ENCODE peak calls at places on chromosomes 3 and 15, in four cellular contexts. One of them, this sample, is unnamed.

GRCh38 chr15:33547876-33548275 is 237.1 kb downstream of the RYR3 start:
- DNase-seq in Peyer's patch: no peak
- DNase-seq in uterus: no peak
- DNase-seq in tibial nerve: no peak
- DNase-seq in this sample: peak; percentile 48

GRCh38 chr15:76674883-76675282 is 230.3 kb downstream of the SCAPER start:
- DNase-seq in Peyer's patch: no peak
- DNase-seq in uterus: no peak
- DNase-seq in tibial nerve: no peak
- DNase-seq in this sample: peak; percentile 30

GRCh38 chr15:62495670-62496328 is 330.7 kb upstream of the C2CD4B start:
- DNase-seq in uterus: peak; percentile 73
- DNase-seq in Peyer's patch: no peak
- DNase-seq in tibial nerve: no peak
- DNase-seq in this sample: peak; percentile 81

GRCh38 chr15:45678459-45679178 is 43.8 kb downstream of the SQOR start:
- DNase-seq in uterus: no peak
- DNase-seq in tibial nerve: no peak
- DNase-seq in Peyer's patch: no peak
- DNase-seq in this sample: no peak

GRCh38 chr3:37224879-37225278 is 50.5 kb upstream of the LRRFIP2 start:
- DNase-seq in uterus: no peak
- DNase-seq in tibial nerve: no peak
- DNase-seq in Peyer's patch: no peak
- DNase-seq in this sample: no peak

GRCh38 chr15:67125589-67126502 is 60.4 kb downstream of the SMAD3 start:
- DNase-seq in tibial nerve: peak; percentile 79
- DNase-seq in uterus: peak; percentile 79
- DNase-seq in Peyer's patch: no peak
- DNase-seq in this sample: peak; percentile 98

GRCh38 chr3:189632238-189632637 is 1.0 kb downstream of the TP63 start:
- DNase-seq in Peyer's patch: no peak
- DNase-seq in uterus: no peak
- DNase-seq in tibial nerve: no peak
- DNase-seq in this sample: no peak

GRCh38 chr15:31552482-31553099 is 226.0 kb downstream of the KLF13 start:
- DNase-seq in uterus: no peak
- DNase-seq in tibial nerve: no peak
- DNase-seq in Peyer's patch: no peak
- DNase-seq in this sample: no peak

GRCh38 chr3:102158080-102158756 is 276.6 kb upstream of the ZPLD1 start:
- DNase-seq in uterus: no peak
- DNase-seq in tibial nerve: no peak
- DNase-seq in Peyer's patch: no peak
- DNase-seq in this sample: no peak

GRCh38 chr3:146747928-146748327 is 142.8 kb upstream of the PLSCR5 start:
- DNase-seq in uterus: no peak
- DNase-seq in tibial nerve: no peak
- DNase-seq in Peyer's patch: no peak
- DNase-seq in this sample: peak; percentile 53

GRCh38 chr15:71137138-71137518 is 21.9 kb downstream of the THSD4 start:
- DNase-seq in Peyer's patch: no peak
- DNase-seq in tibial nerve: no peak
- DNase-seq in uterus: peak; percentile 39
- DNase-seq in this sample: no peak

GRCh38 chr15:70669966-70670658 is 93.2 kb downstream of the UACA start:
- DNase-seq in tibial nerve: no peak
- DNase-seq in uterus: no peak
- DNase-seq in Peyer's patch: no peak
- DNase-seq in this sample: no peak

GRCh38 chr3:194140520-194141414 is 4.8 kb downstream of the HES1 start:
- DNase-seq in uterus: peak; percentile 73
- DNase-seq in Peyer's patch: peak; percentile 70
- DNase-seq in tibial nerve: peak; percentile 16
- DNase-seq in this sample: peak; percentile 66

GRCh38 chr15:39785806-39786205 is 3.2 kb upstream of the FSIP1 start:
- DNase-seq in Peyer's patch: no peak
- DNase-seq in uterus: no peak
- DNase-seq in tibial nerve: no peak
- DNase-seq in this sample: no peak

GRCh38 chr3:159416854-159417253 is 571.8 kb upstream of the IL12A start:
- DNase-seq in tibial nerve: no peak
- DNase-seq in Peyer's patch: no peak
- DNase-seq in uterus: no peak
- DNase-seq in this sample: peak; percentile 46

GRCh38 chr15:34799149-34799824 is 3.9 kb upstream of the ACTC1 start:
- DNase-seq in Peyer's patch: no peak
- DNase-seq in uterus: peak; percentile 35
- DNase-seq in tibial nerve: no peak
- DNase-seq in this sample: no peak

GRCh38 chr3:59482001-59482400 is 432.2 kb upstream of the CFAP20DC start:
- DNase-seq in Peyer's patch: no peak
- DNase-seq in tibial nerve: no peak
- DNase-seq in uterus: no peak
- DNase-seq in this sample: no peak

GRCh38 chr3:28104896-28105554 is 136.4 kb upstream of the CMC1 start:
- DNase-seq in Peyer's patch: no peak
- DNase-seq in tibial nerve: no peak
- DNase-seq in uterus: no peak
- DNase-seq in this sample: no peak

GRCh38 chr3:123769360-123769743 is 114.8 kb downstream of the MYLK start:
- DNase-seq in Peyer's patch: no peak
- DNase-seq in tibial nerve: no peak
- DNase-seq in uterus: no peak
- DNase-seq in this sample: no peak

GRCh38 chr15:51117270-51117669 is 22.6 kb upstream of the TNFAIP8L3 start:
- DNase-seq in Peyer's patch: no peak
- DNase-seq in uterus: no peak
- DNase-seq in tibial nerve: no peak
- DNase-seq in this sample: peak; percentile 40

GRCh38 chr3:141979050-141979671 is 102.7 kb downstream of the ATP1B3 start:
- DNase-seq in uterus: no peak
- DNase-seq in tibial nerve: no peak
- DNase-seq in Peyer's patch: no peak
- DNase-seq in this sample: peak; percentile 59

GRCh38 chr3:62145086-62145757 is 228.1 kb downstream of the FEZF2 start:
- DNase-seq in Peyer's patch: no peak
- DNase-seq in tibial nerve: no peak
- DNase-seq in uterus: no peak
- DNase-seq in this sample: no peak

GRCh38 chr15:59437777-59438574 is at the start of gene FAM81A:
- DNase-seq in tibial nerve: peak; percentile 47
- DNase-seq in Peyer's patch: peak; percentile 75
- DNase-seq in uterus: peak; percentile 88
- DNase-seq in this sample: peak; percentile 30

GRCh38 chr3:94036909-94037507 is 8.6 kb upstream of the STX19 start:
- DNase-seq in tibial nerve: no peak
- DNase-seq in uterus: no peak
- DNase-seq in Peyer's patch: no peak
- DNase-seq in this sample: peak; percentile 44

GRCh38 chr3:24497942-24498341 is 3.3 kb upstream of the THRB start:
- DNase-seq in uterus: no peak
- DNase-seq in tibial nerve: no peak
- DNase-seq in Peyer's patch: no peak
- DNase-seq in this sample: no peak

GRCh38 chr3:13648060-13648743 is 99.3 kb downstream of the FBLN2 start:
- DNase-seq in tibial nerve: peak; percentile 80
- DNase-seq in Peyer's patch: peak; percentile 84
- DNase-seq in uterus: peak; percentile 85
- DNase-seq in this sample: peak; percentile 75

GRCh38 chr3:66795365-66795764 is 202.7 kb upstream of the KBTBD8 start:
- DNase-seq in uterus: no peak
- DNase-seq in tibial nerve: no peak
- DNase-seq in Peyer's patch: no peak
- DNase-seq in this sample: peak; percentile 25

GRCh38 chr3:10379961-10380360 is 59.0 kb upstream of the SEC13 start:
- DNase-seq in uterus: no peak
- DNase-seq in tibial nerve: no peak
- DNase-seq in Peyer's patch: no peak
- DNase-seq in this sample: no peak
- H3K27ac ChIP-seq in uterus: no peak overlapping the region
- H3K27ac ChIP-seq in tibial nerve: no peak overlapping the region
- H3K27ac ChIP-seq in Peyer's patch: no peak overlapping the region
- H3K27ac ChIP-seq in this sample: no peak overlapping the region

GRCh38 chr3:73623316-73623715 is 1.4 kb downstream of the PDZRN3 start:
- DNase-seq in uterus: no peak
- DNase-seq in Peyer's patch: no peak
- DNase-seq in tibial nerve: no peak
- DNase-seq in this sample: no peak
- H3K4me3 ChIP-seq in uterus: peak overlapping the region; percentile 62
- H3K4me3 ChIP-seq in Peyer's patch: peak overlapping the region; percentile 34
- H3K4me3 ChIP-seq in tibial nerve: peak overlapping the region; percentile 62
- H3K4me3 ChIP-seq in this sample: peak overlapping the region; percentile 63

GRCh38 chr3:168952551-168952950 is 711.0 kb downstream of the MECOM start:
- DNase-seq in Peyer's patch: no peak
- DNase-seq in tibial nerve: no peak
- DNase-seq in uterus: no peak
- DNase-seq in this sample: no peak
- TF ChIP-seq CTCF in Peyer's patch: peak; percentile 31
- TF ChIP-seq CTCF in tibial nerve: peak; percentile 8
- TF ChIP-seq CTCF in uterus: peak; percentile 19
- TF ChIP-seq CTCF in this sample: no peak

GRCh38 chr15:85500060-85500708 is 119.8 kb downstream of the AKAP13 start:
- DNase-seq in uterus: no peak
- DNase-seq in Peyer's patch: no peak
- DNase-seq in tibial nerve: no peak
- DNase-seq in this sample: no peak

GRCh38 chr15:85501574-85501973 is 121.2 kb downstream of the AKAP13 start:
- DNase-seq in Peyer's patch: no peak
- DNase-seq in uterus: no peak
- DNase-seq in tibial nerve: no peak
- DNase-seq in this sample: no peak

GRCh38 chr15:85499498-85499897 is 119.1 kb downstream of the AKAP13 start:
- DNase-seq in uterus: no peak
- DNase-seq in tibial nerve: no peak
- DNase-seq in Peyer's patch: no peak
- DNase-seq in this sample: no peak

GRCh38 chr15:85498471-85498870 is 118.1 kb downstream of the AKAP13 start:
- DNase-seq in Peyer's patch: no peak
- DNase-seq in tibial nerve: no peak
- DNase-seq in uterus: no peak
- DNase-seq in this sample: no peak

DNA sequence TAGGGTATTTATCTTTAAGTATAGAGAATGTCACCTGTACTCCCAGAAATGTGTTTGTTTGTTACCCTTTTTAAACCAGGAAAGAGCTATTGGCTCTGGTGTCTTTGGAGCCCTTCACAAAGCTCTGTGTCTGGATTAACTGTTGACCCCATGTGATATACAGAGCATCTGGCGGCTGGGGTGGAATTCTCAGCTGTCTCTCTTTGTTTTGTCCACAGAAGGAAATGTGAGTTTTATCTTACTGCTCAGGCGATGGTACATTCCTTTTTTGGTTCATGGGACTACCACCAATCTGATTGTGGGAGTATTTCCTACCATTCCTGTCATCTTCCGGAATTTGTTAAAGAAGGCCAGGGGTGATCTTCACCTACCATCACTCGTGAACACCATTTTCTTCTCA is 120.3 kb downstream of the AKAP13 start:
- DNase-seq in Peyer's patch: no peak
- DNase-seq in uterus: peak; percentile 49
- DNase-seq in tibial nerve: no peak
- DNase-seq in this sample: peak; percentile 31
- H3K27ac ChIP-seq in Peyer's patch: no peak overlapping the region
- H3K27ac ChIP-seq in uterus: peak overlapping the region; percentile 74
- H3K27ac ChIP-seq in tibial nerve: no peak overlapping the region
- H3K27ac ChIP-seq in this sample: no peak overlapping the region

GRCh38 chr3:52034651-52035050 is 21.7 kb downstream of the DUSP7 start:
- DNase-seq in Peyer's patch: no peak
- DNase-seq in uterus: no peak
- DNase-seq in tibial nerve: no peak
- DNase-seq in this sample: no peak
- H3K4me3 ChIP-seq in Peyer's patch: no peak overlapping the region
- H3K4me3 ChIP-seq in uterus: no peak overlapping the region
- H3K4me3 ChIP-seq in tibial nerve: no peak overlapping the region
- H3K4me3 ChIP-seq in this sample: no peak overlapping the region

DNA sequence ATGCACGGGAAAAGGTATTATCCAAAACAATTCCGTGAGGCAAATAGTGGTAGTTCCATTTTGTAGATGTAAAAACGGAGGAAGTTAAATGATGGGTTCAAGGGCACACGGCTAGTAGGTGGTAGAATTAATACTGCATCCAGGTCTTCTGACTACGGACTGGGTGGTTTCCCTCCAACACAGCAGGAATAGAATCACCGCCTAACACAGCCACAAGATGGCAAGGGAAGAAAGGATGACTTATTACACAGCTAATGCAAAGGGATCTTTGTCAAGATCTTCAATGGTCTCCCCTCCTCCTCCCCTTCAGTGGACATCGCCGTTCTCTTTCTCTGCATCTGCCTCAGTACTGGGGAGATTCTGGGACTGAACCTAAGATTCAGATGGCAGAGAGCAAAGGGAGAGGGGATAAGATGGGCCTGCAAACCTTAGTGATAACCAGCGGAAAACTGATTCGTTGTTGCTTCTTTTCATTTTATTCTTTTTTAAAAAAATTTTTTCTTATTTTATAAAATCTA is 574 bp upstream of the TOPBP1 start:
- DNase-seq in Peyer's patch: no peak
- DNase-seq in uterus: no peak
- DNase-seq in tibial nerve: no peak
- DNase-seq in this sample: peak; percentile 28
- TF ChIP-seq CTCF in Peyer's patch: peak; percentile 20
- TF ChIP-seq CTCF in uterus: no peak
- TF ChIP-seq CTCF in tibial nerve: no peak
- TF ChIP-seq CTCF in this sample: peak; percentile 40

GRCh38 chr3:149900322-149900721 is 70.4 kb downstream of the PFN2 start:
- DNase-seq in Peyer's patch: no peak
- DNase-seq in tibial nerve: no peak
- DNase-seq in uterus: no peak
- DNase-seq in this sample: no peak
- H3K27ac ChIP-seq in Peyer's patch: no peak overlapping the region
- H3K27ac ChIP-seq in tibial nerve: no peak overlapping the region
- H3K27ac ChIP-seq in uterus: no peak overlapping the region
- H3K27ac ChIP-seq in this sample: no peak overlapping the region

DNA sequence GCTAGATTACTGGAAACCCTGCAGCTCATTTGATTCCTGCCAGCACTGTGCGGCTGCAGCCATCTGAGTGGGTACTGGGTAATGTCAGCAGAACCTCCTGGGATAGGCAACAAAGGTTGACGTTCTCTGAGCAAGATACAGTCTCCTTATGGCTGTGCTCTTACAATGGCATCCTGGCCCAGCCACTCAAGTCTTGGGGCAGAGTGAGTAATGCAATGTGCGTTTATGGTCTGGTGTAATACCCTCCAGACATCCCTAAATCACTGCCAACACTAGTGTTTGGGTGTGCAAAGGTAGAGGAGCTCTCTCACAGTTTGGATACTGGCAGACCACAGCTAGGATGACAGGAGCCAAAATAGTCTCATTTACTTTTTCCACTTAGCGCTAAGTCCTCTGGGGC is 775.8 kb downstream of the ZNF385D start:
- DNase-seq in uterus: no peak
- DNase-seq in tibial nerve: no peak
- DNase-seq in Peyer's patch: no peak
- DNase-seq in this sample: no peak
- H3K4me3 ChIP-seq in uterus: no peak overlapping the region
- H3K4me3 ChIP-seq in tibial nerve: no peak overlapping the region
- H3K4me3 ChIP-seq in Peyer's patch: no peak overlapping the region
- H3K4me3 ChIP-seq in this sample: no peak overlapping the region

This sample was measured in brain microvascular endothelial cell.